ENCODE peak calls at places on chromosomes 6 and 20, in seven cellular contexts. T, X, O, K, R, V and W are unnamed samples.

GRCh38 chr20:17693534-17694001 is 6.2 kb upstream of the BANF2 start:
- DNase-seq in T (no peak), X (no peak), O (no peak), K (no peak), R (no peak), V (peak), W (no peak)

GRCh38 chr20:47544240-47544639 is 42.6 kb downstream of the NCOA3 start:
- DNase-seq in T (peak), X (no peak), O (no peak), K (no peak), R (no peak), V (peak), W (no peak)

GRCh38 chr6:158175111-158175510 is 7.0 kb downstream of the GTF2H5 start:
- DNase-seq in T (no peak), X (no peak), O (no peak), K (no peak), R (no peak), V (no peak), W (no peak)

GRCh38 chr20:57856658-57857057 is 146.8 kb upstream of the PMEPA1 start:
- DNase-seq in T (peak), X (no peak), O (no peak), K (no peak), R (no peak), V (no peak), W (peak)

GRCh38 chr6:153564803-153565202 is 433.7 kb upstream of the RGS17 start:
- DNase-seq in T (no peak), X (no peak), O (no peak), K (peak), R (no peak), V (peak), W (no peak)

GRCh38 chr6:77502966-77503365 is 39.7 kb upstream of the HTR1B start:
- DNase-seq in T (no peak), X (no peak), O (no peak), K (no peak), R (no peak), V (peak), W (no peak)

GRCh38 chr6:25028346-25028745 is 92.6 kb upstream of the RIPOR2 start:
- DNase-seq in T (no peak), X (no peak), O (no peak), K (no peak), R (no peak), V (no peak), W (no peak)

GRCh38 chr20:53940883-53941546 is 129.4 kb downstream of the BCAS1 start:
- DNase-seq in T (peak), X (no peak), O (peak), K (peak), R (no peak), V (peak), W (no peak)

GRCh38 chr6:149862901-149863595 is 1.1 kb downstream of the LRP11 start:
- DNase-seq in T (peak), X (peak), O (peak), K (peak), R (peak), V (peak), W (peak)

GRCh38 chr20:16624106-16624505 is 50.9 kb upstream of the KIF16B start:
- DNase-seq in T (peak), X (no peak), O (no peak), K (peak), R (no peak), V (no peak), W (peak)

GRCh38 chr6:161436106-161436876 is 162.4 kb upstream of the AGPAT4 start:
- DNase-seq in T (no peak), X (no peak), O (no peak), K (no peak), R (no peak), V (peak), W (no peak)

GRCh38 chr6:168124921-168125320 is 45.9 kb upstream of the FRMD1 start:
- DNase-seq in T (no peak), X (no peak), O (no peak), K (no peak), R (peak), V (no peak), W (peak)

DNA sequence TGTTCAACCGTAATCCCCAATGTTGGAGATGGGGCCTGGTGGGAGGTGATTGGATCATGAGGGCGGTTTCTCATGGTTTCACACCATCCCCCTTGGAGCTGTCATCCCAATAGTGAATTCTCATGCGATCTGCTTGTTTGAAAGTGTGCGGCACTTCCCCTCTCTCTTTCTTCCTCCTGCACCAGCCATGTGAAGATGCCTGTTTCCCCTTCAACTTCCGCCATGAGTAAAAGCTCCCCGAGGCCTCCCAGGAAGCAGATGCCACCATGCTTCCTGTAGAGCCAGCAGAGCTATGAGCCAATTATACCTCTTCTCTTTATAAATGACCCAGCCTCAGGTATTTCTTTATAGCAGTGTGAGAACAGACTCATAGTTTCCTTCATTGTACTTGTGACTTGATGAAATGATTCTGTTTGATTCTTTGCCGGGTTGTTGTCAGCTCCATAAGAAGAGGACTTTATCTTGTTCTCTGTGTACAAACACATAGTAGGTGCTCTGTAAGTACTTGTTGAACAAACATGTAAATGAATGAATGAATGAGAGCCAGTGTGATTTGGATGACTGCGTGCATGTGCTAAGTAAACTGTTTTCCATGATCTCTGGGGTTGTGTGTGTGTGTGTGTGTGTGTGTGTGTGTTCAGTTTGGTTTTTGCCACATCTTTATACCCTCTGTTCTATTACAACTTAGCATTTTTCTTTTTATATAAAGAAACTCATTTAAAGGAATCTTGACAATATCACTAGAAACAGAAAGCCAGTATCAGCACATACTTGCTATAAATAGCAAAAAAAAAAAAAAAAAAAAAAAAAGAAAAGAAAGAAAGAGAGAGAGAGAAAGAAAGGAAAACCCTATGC is 22.5 kb upstream of the PTGIS start:
- DNase-seq in T (no peak), X (no peak), O (no peak), K (no peak), R (no peak), V (no peak), W (no peak)
- H3K9ac ChIP-seq in T (no peak), X (no peak), O (no peak), K (no peak), R (no peak), V (no peak), W (no peak)

GRCh38 chr6:166464418-166465400 is 82.0 kb upstream of the MPC1 start:
- DNase-seq in T (no peak), X (no peak), O (no peak), K (no peak), R (no peak), V (peak), W (no peak)
- H3K4me3 ChIP-seq in T (no peak), X (no peak), O (no peak), K (no peak), R (no peak), V (no peak), W (no peak)

GRCh38 chr6:82568290-82568993 is 204.8 kb downstream of the TPBG start:
- DNase-seq in T (no peak), X (no peak), O (no peak), K (no peak), R (no peak), V (no peak), W (no peak)
- H3K9ac ChIP-seq in T (no peak), X (no peak), O (no peak), K (no peak), R (no peak), V (no peak), W (no peak)

DNA sequence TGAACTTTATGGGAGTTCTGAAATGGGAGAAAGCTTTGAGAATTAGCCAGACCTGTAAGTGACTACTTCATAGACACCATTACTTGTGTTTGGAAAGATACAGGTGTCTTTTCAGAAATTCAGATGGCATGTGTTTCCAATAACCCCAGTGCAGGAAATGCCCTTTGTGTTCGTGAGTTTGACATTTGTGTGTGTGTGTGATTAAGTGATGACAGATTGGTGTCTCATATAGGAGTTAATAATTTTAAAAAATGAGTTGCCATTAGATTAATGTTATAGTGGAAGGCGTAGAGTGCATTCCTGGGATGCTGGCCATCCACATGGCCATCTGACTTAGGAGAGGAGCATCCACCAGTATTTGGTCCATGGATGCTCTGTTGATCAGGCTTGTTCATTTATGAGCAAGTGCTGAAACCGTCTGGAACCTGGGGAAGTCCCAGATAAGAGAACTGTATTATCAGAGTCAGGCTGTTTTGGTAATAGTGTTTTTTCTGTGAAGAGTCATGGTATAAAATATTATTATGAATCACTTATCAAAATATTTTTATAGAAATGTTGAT is 3.1 kb downstream of the STK4 start:
- DNase-seq in T (no peak), X (peak), O (no peak), K (no peak), R (no peak), V (no peak), W (no peak)
- H3K4me3 ChIP-seq in T (no peak), X (no peak), O (no peak), K (no peak), R (no peak), V (no peak), W (no peak)

DNA sequence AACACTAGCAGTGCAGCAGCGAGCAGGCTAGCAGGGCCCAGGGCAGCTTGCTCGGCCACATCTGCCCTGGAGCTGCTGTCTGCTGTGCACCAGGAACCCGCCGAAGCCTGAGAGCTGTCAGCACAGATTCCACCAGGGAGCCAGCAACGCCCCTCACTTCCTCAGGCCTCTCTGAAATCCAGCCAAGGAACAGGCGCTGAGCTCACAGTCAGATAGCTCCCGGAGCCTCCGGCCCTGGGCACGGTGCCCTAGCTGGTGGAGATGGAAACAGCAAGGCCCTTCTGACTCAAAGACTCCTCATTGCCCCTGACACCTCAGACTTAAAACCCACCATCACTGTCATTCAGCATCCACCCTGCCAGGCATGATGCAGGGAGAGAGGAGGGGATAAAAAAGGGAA is 839.4 kb downstream of the MAFB start:
- DNase-seq in T (no peak), X (peak), O (no peak), K (no peak), R (peak), V (peak), W (peak)
- H3K9ac ChIP-seq in T (no peak), X (no peak), O (no peak), K (no peak), R (no peak), V (no peak), W (no peak)

GRCh38 chr6:49551126-49551865 is 828 bp downstream of the C6orf141 start:
- DNase-seq in T (peak), X (no peak), O (peak), K (peak), R (peak), V (peak), W (peak)

GRCh38 chr6:49551866-49552129 is 1.3 kb downstream of the C6orf141 start:
- DNase-seq in T (no peak), X (no peak), O (no peak), K (no peak), R (no peak), V (no peak), W (no peak)

GRCh38 chr6:49548613-49549304 is 1.7 kb upstream of the C6orf141 start:
- DNase-seq in T (no peak), X (no peak), O (peak), K (peak), R (no peak), V (no peak), W (peak)

GRCh38 chr6:49550413-49551125 is at the start of gene C6orf141:
- DNase-seq in T (peak), X (peak), O (peak), K (peak), R (peak), V (peak), W (peak)

GRCh38 chr6:49549691-49550412 is 616 bp upstream of the C6orf141 start:
- DNase-seq in T (no peak), X (no peak), O (peak), K (no peak), R (no peak), V (no peak), W (no peak)
- H3K4me3 ChIP-seq in T (peak), X (no peak), O (peak), K (no peak), R (peak), V (peak), W (peak)

DNA sequence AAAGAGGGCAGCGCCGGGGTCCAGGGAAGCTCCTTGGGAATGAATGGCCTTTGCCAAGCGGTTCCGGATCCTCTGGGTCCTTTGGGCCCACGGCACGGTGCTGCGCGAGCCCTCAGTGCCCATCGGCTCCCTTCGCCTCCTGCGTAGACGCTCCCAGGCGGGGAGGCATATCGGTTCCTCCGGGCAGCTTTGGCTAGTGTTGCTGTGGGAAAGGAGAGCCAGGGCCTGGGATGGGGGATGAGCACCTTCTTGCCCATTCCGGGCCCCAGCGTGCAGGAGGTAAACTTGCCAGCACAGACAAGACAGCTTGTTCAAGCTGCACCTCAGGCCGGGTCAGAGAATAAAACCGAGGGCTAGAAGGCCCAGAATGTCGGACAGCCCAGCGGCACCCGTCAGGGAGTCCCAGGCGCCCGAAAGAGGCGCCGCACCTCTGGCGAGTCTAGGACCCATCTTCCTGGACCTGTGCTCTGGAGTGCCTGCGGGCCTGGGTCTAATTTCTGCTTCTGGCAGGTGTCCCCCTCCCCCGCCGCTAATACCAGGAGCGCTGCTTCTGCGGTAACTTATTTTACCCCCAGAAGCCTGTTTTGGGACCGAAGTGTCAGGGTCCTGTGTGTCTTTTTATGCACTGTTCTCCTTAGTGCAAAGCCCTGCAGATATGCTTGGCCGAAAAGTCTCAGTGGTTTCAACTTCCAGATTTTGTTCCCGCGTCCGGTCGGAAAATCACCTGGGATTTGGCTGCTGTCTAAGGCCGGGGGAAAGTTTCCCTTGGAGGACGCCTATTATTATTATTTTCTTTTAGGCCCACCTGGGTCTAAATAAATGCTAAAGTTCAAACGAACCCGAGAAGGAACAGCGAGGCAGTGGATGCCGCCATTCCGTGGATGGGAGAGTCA is 1.7 kb upstream of the TFAP2C start:
- DNase-seq in T (no peak), X (peak), O (peak), K (peak), R (no peak), V (no peak), W (peak)
- H3K9ac ChIP-seq in T (no peak), X (no peak), O (no peak), K (peak), R (no peak), V (no peak), W (no peak)